ENCODE peak calls at places on chromosome 10, in six cellular contexts. Y is adipocyte; Q is Peyer's patch; I is CD4-positive, CD25-positive, alpha-beta regulatory T cell; E is right cardiac atrium; P is neuronal stem cell. W is an unnamed sample.

GRCh38 chr10:24935504-24936292 is 16.7 kb downstream of the PRTFDC1 start:
- DNase-seq in E (no peak), Y (no peak), P (no peak), I (no peak), Q (no peak), W (no peak)

GRCh38 chr10:102111276-102111675 is 8.9 kb downstream of the LDB1 start:
- DNase-seq in I (no peak), E (no peak), Y (no peak), P (no peak), Q (no peak), W (no peak)

GRCh38 chr10:69407621-69408301 is 9.0 kb downstream of the TACR2 start:
- DNase-seq in Q (peak; percentile 34), P (no peak), E (peak; percentile 62), I (peak; percentile 61), Y (no peak), W (no peak)

GRCh38 chr10:17064435-17064834 is 65.2 kb downstream of the CUBN start:
- DNase-seq in Y (peak; percentile 51), Q (no peak), P (no peak), I (no peak), E (no peak), W (no peak)

GRCh38 chr10:6583447-6583846 is 3.4 kb upstream of the PRKCQ start:
- DNase-seq in Q (peak; percentile 37), I (peak; percentile 98), E (no peak), Y (no peak), P (no peak), W (no peak)

GRCh38 chr10:132447446-132448247 is 50.6 kb downstream of the PWWP2B start:
- DNase-seq in Y (peak; percentile 77), I (peak; percentile 86), P (no peak), Q (peak; percentile 69), E (peak; percentile 66), W (no peak)

GRCh38 chr10:84267503-84268126 is 22.8 kb downstream of the RGR start:
- DNase-seq in Q (no peak), Y (peak; percentile 67), I (peak; percentile 73), P (peak; percentile 29), E (peak; percentile 66), W (no peak)

GRCh38 chr10:80946957-80947722 is 409.4 kb downstream of the SH2D4B start:
- DNase-seq in Y (no peak), Q (no peak), I (no peak), P (no peak), E (no peak), W (no peak)

GRCh38 chr10:24448351-24449009 is 239.5 kb downstream of the KIAA1217 start:
- DNase-seq in P (no peak), I (no peak), E (no peak), Q (no peak), Y (peak; percentile 47), W (no peak)

GRCh38 chr10:64863836-64864235 is 1342.6 kb downstream of the REEP3 start:
- DNase-seq in P (no peak), E (no peak), Y (no peak), Q (no peak), I (no peak), W (no peak)

GRCh38 chr10:52488606-52489485 is 174.8 kb downstream of the DKK1 start:
- DNase-seq in I (peak; percentile 1), P (peak; percentile 14), Q (no peak), Y (peak; percentile 88), E (no peak), W (no peak)

GRCh38 chr10:129695671-129696070 is 228.6 kb downstream of the MGMT start:
- DNase-seq in E (peak; percentile 78), I (no peak), Y (no peak), Q (no peak), P (no peak), W (no peak)

GRCh38 chr10:22816298-22816653 is 101.9 kb upstream of the PIP4K2A start:
- DNase-seq in Q (no peak), E (no peak), Y (peak; percentile 65), P (no peak), I (no peak), W (no peak)

GRCh38 chr10:53699231-53699630 is 926.6 kb upstream of the MBL2 start:
- DNase-seq in I (no peak), E (no peak), Q (no peak), Y (no peak), P (no peak), W (no peak)

GRCh38 chr10:95500097-95500496 is 61.1 kb downstream of the SORBS1 start:
- DNase-seq in E (no peak), P (no peak), I (no peak), Y (no peak), Q (no peak), W (no peak)

GRCh38 chr10:116868722-116869121 is 19.4 kb downstream of the ENO4 start:
- DNase-seq in E (no peak), Q (no peak), P (no peak), I (no peak), Y (no peak), W (no peak)

GRCh38 chr10:30059209-30060107 is at the start of gene JCAD:
- DNase-seq in Q (peak; percentile 27), Y (peak; percentile 85), E (peak; percentile 95), I (no peak), P (peak; percentile 39), W (peak; percentile 87)

GRCh38 chr10:95480901-95481491 is 80.2 kb downstream of the SORBS1 start:
- DNase-seq in Y (no peak), P (no peak), E (no peak), I (no peak), Q (no peak), W (no peak)

GRCh38 chr10:60453031-60453430 is 63.4 kb upstream of the ANK3 start:
- DNase-seq in P (no peak), E (no peak), Y (peak; percentile 81), I (no peak), Q (no peak), W (no peak)

GRCh38 chr10:78892383-78893191 is 176.2 kb upstream of the ZMIZ1 start:
- DNase-seq in Q (no peak), P (no peak), I (peak; percentile 4), Y (no peak), E (no peak), W (no peak)

GRCh38 chr10:43524434-43525247 is 49.8 kb downstream of the ZNF239 start:
- DNase-seq in P (no peak), I (peak; percentile 0), E (no peak), Y (peak; percentile 1), Q (no peak), W (no peak)
- H3K9me3 ChIP-seq in P (peaks cover 27% of the 10 kb centered on the region), I (peaks cover 64% of the 10 kb centered on the region), E (peaks cover 3% of the 10 kb centered on the region), Y (peaks cover 72% of the 10 kb centered on the region), Q (no peaks in the 10 kb centered on the region), W (peaks cover 92% of the 10 kb centered on the region)

DNA sequence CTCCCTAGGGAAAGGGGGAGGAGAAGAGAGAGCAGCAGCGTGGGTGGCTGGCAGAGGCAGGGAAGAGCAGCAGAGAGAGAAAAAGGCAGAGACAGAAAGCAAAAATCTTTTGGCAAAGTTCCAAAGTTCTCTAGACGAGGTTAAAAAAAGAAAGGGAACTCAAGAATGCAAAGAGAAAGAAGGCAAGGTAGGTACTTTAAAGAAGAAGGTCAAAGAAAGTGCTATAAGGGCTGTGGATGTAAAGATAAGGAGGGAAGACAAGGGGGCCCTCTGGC is 20.2 kb upstream of the OPTN start:
- DNase-seq in E (no peak), I (no peak), Y (no peak), Q (no peak), P (no peak), W (no peak)
- H3K9me3 ChIP-seq in E (no peaks in the 10 kb centered on the region), I (peaks cover 34% of the 10 kb centered on the region), Y (peaks cover 54% of the 10 kb centered on the region), Q (no peaks in the 10 kb centered on the region), P (peaks cover 13% of the 10 kb centered on the region), W (peaks cover 65% of the 10 kb centered on the region)

GRCh38 chr10:37053476-37053875 is 71.9 kb upstream of the ANKRD30A start:
- DNase-seq in I (no peak), E (no peak), P (no peak), Y (no peak), Q (no peak), W (no peak)
- H3K9me3 ChIP-seq in I (peaks cover 6% of the 10 kb centered on the region), E (no peaks in the 10 kb centered on the region), P (no peaks in the 10 kb centered on the region), Y (no peaks in the 10 kb centered on the region), Q (no peaks in the 10 kb centered on the region), W (peaks cover 22% of the 10 kb centered on the region)

DNA sequence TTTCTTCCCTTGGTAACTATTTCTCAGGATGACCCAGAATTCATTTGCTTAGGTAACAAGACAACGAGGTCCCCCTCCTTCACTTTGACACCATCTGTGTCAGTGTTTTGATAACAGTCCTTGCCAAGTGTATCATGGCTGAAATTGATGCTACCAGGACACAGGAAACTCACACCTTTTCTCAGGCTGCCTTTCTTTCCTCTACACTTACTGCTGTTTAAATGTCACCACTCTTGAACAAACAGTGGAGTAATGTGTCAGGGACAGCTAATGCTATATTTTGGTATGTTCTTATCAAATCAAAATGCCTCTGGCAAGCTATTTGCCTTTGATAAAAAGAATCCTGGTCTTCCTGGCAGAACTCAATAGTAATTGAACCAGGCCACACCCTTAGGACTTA is 692.8 kb downstream of the LRMDA start:
- DNase-seq in E (no peak), I (no peak), Q (no peak), P (no peak), Y (no peak), W (no peak)
- H3K9me3 ChIP-seq in E (no peaks in the 10 kb centered on the region), I (no peaks in the 10 kb centered on the region), Q (no peaks in the 10 kb centered on the region), P (no peaks in the 10 kb centered on the region), Y (no peaks in the 10 kb centered on the region), W (no peaks in the 10 kb centered on the region)

GRCh38 chr10:122558452-122558851 is 2.1 kb upstream of the DMBT1 start:
- DNase-seq in Y (no peak), P (no peak), I (no peak), Q (no peak), E (no peak), W (no peak)
- H3K9me3 ChIP-seq in Y (no peaks in the 10 kb centered on the region), P (no peaks in the 10 kb centered on the region), I (no peaks in the 10 kb centered on the region), Q (no peaks in the 10 kb centered on the region), E (no peaks in the 10 kb centered on the region), W (no peaks in the 10 kb centered on the region)

GRCh38 chr10:18563003-18563726 is 88.2 kb downstream of the NSUN6 start:
- DNase-seq in Q (no peak), I (no peak), E (no peak), Y (no peak), P (no peak), W (no peak)

GRCh38 chr10:18566177-18566576 is 85.2 kb downstream of the NSUN6 start:
- DNase-seq in E (no peak), Y (no peak), I (no peak), Q (no peak), P (no peak), W (no peak)

GRCh38 chr10:18565006-18565405 is 86.4 kb downstream of the NSUN6 start:
- DNase-seq in E (no peak), Y (no peak), P (no peak), I (no peak), Q (no peak), W (no peak)

GRCh38 chr10:18571076-18571475 is 80.3 kb downstream of the NSUN6 start:
- DNase-seq in E (no peak), P (no peak), I (no peak), Q (no peak), Y (no peak), W (no peak)

GRCh38 chr10:18567343-18567856 is 84.0 kb downstream of the NSUN6 start:
- DNase-seq in Q (no peak), E (no peak), Y (no peak), I (no peak), P (no peak), W (no peak)
- H3K9me3 ChIP-seq in Q (no peaks in the 10 kb centered on the region), E (no peaks in the 10 kb centered on the region), Y (no peaks in the 10 kb centered on the region), I (no peaks in the 10 kb centered on the region), P (peaks cover 12% of the 10 kb centered on the region), W (peaks cover 55% of the 10 kb centered on the region)

GRCh38 chr10:123478112-123478511 is 188.0 kb upstream of the GPR26 start:
- DNase-seq in I (no peak), P (no peak), E (no peak), Y (no peak), Q (no peak), W (no peak)
- H3K9me3 ChIP-seq in I (no peaks in the 10 kb centered on the region), P (no peaks in the 10 kb centered on the region), E (no peaks in the 10 kb centered on the region), Y (no peaks in the 10 kb centered on the region), Q (no peaks in the 10 kb centered on the region), W (no peaks in the 10 kb centered on the region)

GRCh38 chr10:5168897-5169296 is 16.1 kb downstream of the AKR1C8 start:
- DNase-seq in Q (no peak), Y (no peak), E (no peak), P (no peak), I (peak; percentile 71), W (no peak)
- H3K9me3 ChIP-seq in Q (no peaks in the 10 kb centered on the region), Y (peaks cover 36% of the 10 kb centered on the region), E (peaks cover 2% of the 10 kb centered on the region), P (no peaks in the 10 kb centered on the region), I (peaks cover 22% of the 10 kb centered on the region), W (peaks cover 54% of the 10 kb centered on the region)